ENCODE peak calls at places on chromosomes 2 and 18, in seven cellular contexts. F, I, L, A, K, B and O are unnamed samples. For H3K4me1, the result is how much of the 10 kb centered on the place peaks cover.

GRCh38 chr2:233422050-233422639 is 67.9 kb downstream of the DGKD start:
- DNase-seq in I (peak), K (peak), A (no peak), L (no peak), F (no peak), B (peak), O (no peak)

GRCh38 chr18:46587568-46587967 is 69.5 kb downstream of the LOXHD1 start:
- DNase-seq in K (no peak), F (no peak), L (no peak), B (no peak), A (no peak), I (no peak), O (no peak)

GRCh38 chr18:57331718-57332117 is 20.6 kb upstream of the ST8SIA3 start:
- DNase-seq in I (no peak), K (no peak), F (no peak), L (no peak), B (no peak), A (no peak), O (no peak)

GRCh38 chr2:71534201-71534600 is 80.8 kb downstream of the DYSF start:
- DNase-seq in I (no peak), F (no peak), L (peak), K (no peak), B (no peak), A (no peak), O (no peak)

GRCh38 chr2:74250189-74250631 is 51.8 kb downstream of the MTHFD2 start:
- DNase-seq in A (no peak), L (no peak), I (peak), F (peak), K (peak), B (peak), O (peak)

GRCh38 chr2:217919781-217920351 is 82.9 kb downstream of the TNS1 start:
- DNase-seq in B (peak), L (peak), K (no peak), I (no peak), F (peak), A (peak), O (no peak)

GRCh38 chr2:231670892-231671616 is 37.3 kb upstream of the PTMA start:
- DNase-seq in A (no peak), K (peak), B (no peak), F (peak), L (no peak), I (peak), O (no peak)

GRCh38 chr2:193502363-193503035 is 1307.8 kb upstream of the TMEFF2 start:
- DNase-seq in K (peak), F (peak), A (no peak), I (no peak), B (no peak), L (no peak), O (no peak)

GRCh38 chr2:23616630-23617029 is 231.7 kb downstream of the KLHL29 start:
- DNase-seq in A (no peak), I (no peak), K (no peak), F (no peak), B (no peak), L (no peak), O (peak)

GRCh38 chr2:109275120-109276040 is 146.4 kb downstream of the SH3RF3 start:
- DNase-seq in K (no peak), F (no peak), B (no peak), A (no peak), I (no peak), L (peak), O (no peak)

GRCh38 chr2:217846321-217846743 is 156.5 kb downstream of the TNS1 start:
- DNase-seq in F (no peak), K (no peak), B (peak), A (peak), L (peak), I (no peak), O (no peak)

GRCh38 chr2:199230091-199230490 is 227.6 kb downstream of the SATB2 start:
- DNase-seq in B (no peak), L (no peak), I (no peak), K (no peak), F (no peak), A (no peak), O (no peak)

GRCh38 chr2:232535761-232536530 is 3.5 kb upstream of the CHRNG start:
- DNase-seq in K (no peak), B (peak), A (no peak), F (no peak), L (no peak), I (no peak), O (no peak)

GRCh38 chr2:116057538-116057937 is 1615.1 kb downstream of the DPP10 start:
- DNase-seq in B (no peak), I (no peak), F (peak), A (no peak), L (no peak), K (no peak), O (no peak)

GRCh38 chr2:33791625-33792024 is 192.5 kb upstream of the FAM98A start:
- DNase-seq in B (no peak), A (no peak), K (no peak), I (no peak), F (no peak), L (no peak), O (no peak)

GRCh38 chr2:70440621-70441020 is 113.0 kb downstream of the TGFA start:
- DNase-seq in A (no peak), L (no peak), B (no peak), K (no peak), I (no peak), F (no peak), O (no peak)

GRCh38 chr2:216635171-216635570 is 2.0 kb downstream of the IGFBP2 start:
- DNase-seq in A (no peak), I (peak), K (no peak), F (no peak), L (no peak), B (no peak), O (no peak)

GRCh38 chr2:17830053-17831034 is 14.1 kb downstream of the MSGN1 start:
- DNase-seq in A (peak), I (peak), K (peak), B (peak), L (peak), F (peak), O (peak)

GRCh38 chr18:78898635-78899034 is 81.0 kb upstream of the SALL3 start:
- DNase-seq in A (no peak), K (no peak), B (no peak), I (no peak), L (no peak), F (no peak), O (no peak)

GRCh38 chr18:37289423-37289822 is 276.2 kb downstream of the CELF4 start:
- DNase-seq in K (no peak), B (no peak), I (no peak), L (no peak), A (peak), F (no peak), O (no peak)

GRCh38 chr2:182015334-182016109 is 29.9 kb downstream of the PPP1R1C start:
- DNase-seq in K (no peak), L (no peak), A (no peak), B (no peak), F (no peak), I (no peak), O (no peak)

GRCh38 chr2:240964854-240965295 is 33.5 kb upstream of the SNED1 start:
- DNase-seq in F (no peak), A (peak), L (no peak), B (peak), K (no peak), I (no peak), O (peak)

GRCh38 chr2:3827673-3828575 is 124.5 kb downstream of the DCDC2C start:
- DNase-seq in K (peak), F (peak), A (no peak), L (peak), B (no peak), I (peak), O (peak)

GRCh38 chr2:85998071-85998991 is 107.4 kb downstream of the POLR1A start:
- DNase-seq in L (peak), F (peak), I (no peak), A (peak), B (peak), K (peak), O (no peak)

GRCh38 chr2:172726172-172726735 is 9.4 kb upstream of the RAPGEF4 start:
- DNase-seq in A (no peak), K (peak), L (no peak), F (no peak), B (no peak), I (no peak), O (no peak)

GRCh38 chr2:145909781-145910180 is 1389.9 kb upstream of the ZEB2 start:
- DNase-seq in K (no peak), A (no peak), L (no peak), B (no peak), I (no peak), F (no peak), O (no peak)

GRCh38 chr2:127670957-127671290 is 4.4 kb downstream of the LIMS2 start:
- DNase-seq in A (no peak), K (no peak), F (no peak), L (no peak), B (no peak), I (no peak), O (no peak)

GRCh38 chr2:127591221-127591923 is 54.6 kb upstream of the GPR17 start:
- DNase-seq in K (peak), B (peak), A (peak), L (peak), F (peak), I (peak), O (peak)

GRCh38 chr2:43241558-43241957 is 15.2 kb upstream of the ZFP36L2 start:
- DNase-seq in I (no peak), B (peak), A (no peak), F (peak), L (no peak), K (no peak), O (no peak)

GRCh38 chr2:219172231-219173154 is 2.7 kb upstream of the SLC23A3 start:
- DNase-seq in L (no peak), I (no peak), A (no peak), F (no peak), B (no peak), K (no peak), O (no peak)

GRCh38 chr2:36246320-36246990 is 109.1 kb upstream of the CRIM1 start:
- DNase-seq in K (no peak), B (no peak), A (no peak), I (no peak), F (no peak), L (no peak), O (no peak)

GRCh38 chr18:72223733-72224132 is 320.4 kb downstream of the CBLN2 start:
- DNase-seq in L (no peak), K (no peak), F (no peak), I (no peak), B (no peak), A (no peak), O (no peak)

GRCh38 chr2:216775043-216775453 is 79.7 kb upstream of the IGFBP5 start:
- DNase-seq in I (no peak), F (no peak), B (peak), K (peak), A (peak), L (peak), O (peak)

GRCh38 chr18:12422936-12423335 is 15.2 kb downstream of the PRELID3A start:
- DNase-seq in I (peak), B (no peak), L (no peak), F (peak), A (no peak), K (no peak), O (peak)

GRCh38 chr2:59276033-59276432 is 1034.9 kb upstream of the FANCL start:
- DNase-seq in B (no peak), K (no peak), F (peak), I (peak), A (no peak), L (no peak), O (peak)

GRCh38 chr18:9952633-9953416 is 39.0 kb downstream of the VAPA start:
- DNase-seq in B (no peak), A (no peak), F (no peak), L (no peak), K (no peak), I (no peak), O (no peak)

GRCh38 chr2:16765356-16765755 is 99.7 kb upstream of the CYRIA start:
- DNase-seq in B (no peak), I (no peak), F (no peak), L (no peak), A (no peak), K (no peak), O (no peak)

GRCh38 chr2:191740016-191740419 is 62.1 kb downstream of the NABP1 start:
- DNase-seq in K (no peak), B (no peak), A (no peak), L (no peak), F (no peak), I (no peak), O (no peak)

GRCh38 chr18:37019157-37019571 is 190.2 kb downstream of the KIAA1328 start:
- DNase-seq in I (peak), K (peak), B (no peak), F (peak), L (no peak), A (no peak), O (peak)

DNA sequence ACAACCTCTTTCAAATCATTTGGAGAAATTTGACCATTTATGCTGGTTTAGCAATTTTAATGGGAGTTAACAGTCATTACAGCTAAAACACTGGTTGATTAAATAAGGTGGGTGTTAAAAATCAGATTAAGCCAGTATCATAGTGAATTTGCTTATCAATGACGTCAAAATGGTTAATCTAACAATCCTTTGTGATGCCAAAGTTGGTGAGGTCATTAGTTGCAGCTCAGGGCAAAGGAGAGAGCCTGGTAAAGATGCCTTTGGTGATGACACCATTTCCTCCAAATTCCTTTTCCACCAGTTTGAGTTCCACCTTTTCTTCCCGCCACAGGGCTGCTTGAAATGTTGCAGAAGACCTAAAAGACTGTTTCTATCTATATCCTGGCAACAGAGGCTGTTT is 757.1 kb upstream of the PIK3C3 start:
- DNase-seq in K (no peak), F (no peak), A (no peak), L (no peak), B (no peak), I (no peak), O (no peak)
- H3K4me3 ChIP-seq in K (no peak), F (no peak), A (no peak), L (no peak), B (no peak), I (no peak), O (no peak)

GRCh38 chr2:41791523-41791922 is 256.3 kb upstream of the PKDCC start:
- DNase-seq in K (peak), A (peak), I (peak), L (peak), B (no peak), F (peak), O (no peak)
- TF ChIP-seq CTCF in K (no peak), A (no peak), I (no peak), L (no peak), B (no peak), F (no peak), O (no peak)

DNA sequence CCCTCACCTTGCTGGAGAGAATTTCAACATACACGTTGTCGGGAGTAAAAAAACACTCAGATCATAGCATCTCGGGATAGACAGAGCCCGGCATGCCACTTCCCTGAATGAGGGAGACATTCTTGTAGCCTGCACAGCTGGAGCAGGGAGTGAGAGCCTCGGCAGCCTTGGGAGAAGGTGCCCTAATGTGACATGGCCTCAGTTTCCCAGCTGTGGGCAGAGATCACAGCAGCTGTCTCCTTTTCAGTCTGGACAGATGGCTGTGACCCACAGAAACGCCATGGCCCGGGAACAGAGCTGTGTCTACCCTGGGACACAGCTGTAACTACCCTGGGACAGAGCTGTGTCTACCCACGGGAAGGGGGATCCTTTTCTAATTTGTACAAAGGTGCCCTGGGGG is 55.9 kb downstream of the HS1BP3 start:
- DNase-seq in K (no peak), A (no peak), L (peak), F (no peak), I (no peak), B (peak), O (no peak)
- H3K4me1 ChIP-seq in K (half or more), A (under half), L (under half), F (under half), I (under half), B (under half), O (under half)

DNA sequence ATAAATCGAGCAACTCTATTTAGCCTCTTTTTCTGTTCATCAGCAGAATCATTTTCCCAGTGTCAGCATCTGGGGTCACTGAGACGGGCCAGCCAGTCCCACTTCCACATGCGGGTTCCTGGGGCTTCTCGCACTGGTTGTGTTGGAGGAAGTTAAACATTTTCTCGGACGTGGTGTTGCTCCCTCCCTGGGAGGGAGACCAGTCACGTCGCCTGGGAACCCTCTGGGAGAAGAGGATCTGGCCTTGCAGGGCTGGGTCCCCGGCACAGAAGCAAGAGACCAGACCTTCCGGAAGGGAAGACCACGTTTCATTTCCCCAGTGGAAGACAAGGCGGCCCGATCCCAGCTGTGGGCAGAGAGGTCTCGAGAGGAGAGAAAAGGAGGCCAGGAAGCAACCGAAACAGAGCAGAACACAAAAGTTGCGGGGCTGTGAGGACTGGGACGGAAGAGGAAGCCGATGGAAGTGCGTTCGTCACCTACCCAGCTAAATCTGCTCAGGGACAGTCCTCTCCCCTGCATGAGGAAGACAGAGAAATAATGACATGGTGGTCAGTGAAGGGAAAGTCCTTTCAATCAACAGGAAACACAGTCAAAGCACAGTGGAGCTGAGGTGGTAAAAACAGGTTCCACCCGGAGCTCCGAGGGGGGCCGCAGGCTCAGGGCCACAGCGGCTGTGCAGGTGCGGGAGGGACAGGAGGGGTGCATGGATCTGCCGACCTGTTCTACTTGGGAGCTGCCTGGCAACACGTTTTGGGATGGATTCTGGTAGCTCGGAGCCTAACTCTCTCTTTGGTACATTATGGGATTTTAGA is 144.4 kb downstream of the MBP start:
- DNase-seq in B (peak), A (peak), F (no peak), I (no peak), K (no peak), L (peak), O (no peak)
- H3K4me3 ChIP-seq in B (peak), A (no peak), F (no peak), I (no peak), K (no peak), L (no peak), O (no peak)

GRCh38 chr2:205994344-205994743 is 91.6 kb downstream of the INO80D start:
- DNase-seq in L (no peak), F (no peak), B (no peak), I (no peak), A (no peak), K (no peak), O (no peak)

GRCh38 chr2:205998601-205999000 is 87.4 kb downstream of the INO80D start:
- DNase-seq in F (no peak), L (no peak), A (no peak), B (no peak), I (no peak), K (no peak), O (no peak)

GRCh38 chr2:205996156-205996555 is 89.8 kb downstream of the INO80D start:
- DNase-seq in B (no peak), I (no peak), F (no peak), L (no peak), A (no peak), K (no peak), O (no peak)

GRCh38 chr2:205990104-205990503 is 95.9 kb downstream of the INO80D start:
- DNase-seq in F (no peak), B (no peak), I (no peak), L (no peak), A (no peak), K (no peak), O (no peak)

DNA sequence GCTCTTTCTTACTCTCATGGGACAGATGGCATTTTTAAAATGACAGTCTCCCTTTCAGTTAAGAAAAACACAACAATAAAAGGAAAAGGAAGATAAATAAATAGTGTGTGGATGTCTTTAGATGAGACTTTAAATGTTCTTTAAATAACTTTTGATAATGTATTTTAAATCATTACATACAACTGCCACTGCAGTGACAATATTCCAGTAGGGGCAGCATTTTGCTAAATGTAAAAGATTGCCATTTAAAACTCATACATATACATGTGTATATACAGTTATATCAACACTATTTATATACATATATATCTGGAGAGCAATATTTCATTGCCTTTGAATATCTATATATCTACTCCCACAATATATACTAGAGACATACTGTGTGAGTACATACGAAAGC is 90.7 kb downstream of the INO80D start:
- DNase-seq in K (no peak), B (no peak), F (no peak), I (no peak), A (no peak), L (no peak), O (no peak)
- TF ChIP-seq CTCF in K (peak), B (no peak), F (no peak), I (peak), A (no peak), L (no peak), O (peak)

GRCh38 chr2:168033966-168034365 is 213.4 kb downstream of the STK39 start:
- DNase-seq in A (no peak), I (no peak), K (no peak), L (no peak), B (no peak), F (no peak), O (no peak)
- H3K4me1 ChIP-seq in A (under half), I (under half), K (under half), L (under half), B (under half), F (under half), O (under half)

DNA sequence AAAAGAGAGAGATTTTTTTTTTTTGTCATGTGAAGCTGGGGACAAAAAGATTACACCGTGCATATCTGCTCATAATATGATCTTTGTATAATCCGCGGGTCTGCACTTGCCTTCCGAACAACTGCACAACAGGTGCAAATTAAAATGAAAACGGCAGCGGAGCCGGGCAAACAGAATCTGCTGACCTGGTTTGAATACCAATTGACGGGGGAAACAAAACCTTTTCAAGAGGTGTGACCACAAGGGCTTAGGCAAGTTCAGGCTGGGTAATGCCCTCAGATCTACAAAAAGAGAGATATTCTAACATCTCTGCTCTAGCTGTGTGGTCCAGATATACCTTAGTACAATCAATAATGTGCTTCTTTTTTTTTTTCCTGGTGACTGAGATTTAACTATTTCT is 88.5 kb downstream of the ZEB2 start:
- DNase-seq in F (peak), I (no peak), B (no peak), L (no peak), K (no peak), A (no peak), O (no peak)
- H3K4me3 ChIP-seq in F (peak), I (no peak), B (peak), L (no peak), K (no peak), A (no peak), O (no peak)